ENCODE peak calls at places on chromosomes 6 and 20, in four cellular contexts. Y is K562, Z is GM12878, G is HepG2. O is an unnamed sample.

GRCh38 chr6:28725274-28725809 is 198.4 kb downstream of the TRIM27 start:
- DNase-seq in Y (no peak), Z (no peak), G (no peak), O (no peak)

GRCh38 chr20:23003916-23004315 is 31.2 kb upstream of the SSTR4 start:
- DNase-seq in Y (no peak), Z (no peak), G (no peak), O (no peak)

GRCh38 chr6:56906752-56907151 is 48.2 kb upstream of the BEND6 start:
- DNase-seq in Y (no peak), Z (no peak), G (no peak), O (no peak)

GRCh38 chr6:88612631-88613030 is 350.8 kb downstream of the RNGTT start:
- DNase-seq in Y (no peak), Z (no peak), G (no peak), O (no peak)

GRCh38 chr6:113796040-113796439 is 61.1 kb upstream of the MARCKS start:
- DNase-seq in Y (no peak), Z (no peak), G (no peak), O (no peak)

GRCh38 chr20:51801220-51801991 is 915 bp downstream of the SALL4 start:
- DNase-seq in Y (no peak), Z (no peak), G (no peak), O (peak)

GRCh38 chr6:109512271-109512817 is 29.3 kb upstream of the ZBTB24 start:
- DNase-seq in Y (no peak), Z (no peak), G (no peak), O (no peak)

GRCh38 chr20:51359401-51359800 is 183.1 kb downstream of the NFATC2 start:
- DNase-seq in Y (no peak), Z (no peak), G (no peak), O (no peak)

GRCh38 chr20:51366155-51366886 is 176.2 kb downstream of the NFATC2 start:
- DNase-seq in Y (peak), Z (no peak), G (no peak), O (no peak)

GRCh38 chr6:157224178-157224956 is 99.0 kb downstream of the TMEM242 start:
- DNase-seq in Y (no peak), Z (no peak), G (no peak), O (no peak)

GRCh38 chr6:117555882-117556498 is 46.3 kb downstream of the GOPC start:
- DNase-seq in Y (peak), Z (no peak), G (peak), O (peak)

GRCh38 chr6:8082954-8083858 is 19.0 kb upstream of the BLOC1S5 start:
- DNase-seq in Y (peak), Z (no peak), G (no peak), O (no peak)

GRCh38 chr6:23454090-23454998 is 671.7 kb upstream of the NRSN1 start:
- DNase-seq in Y (no peak), Z (no peak), G (no peak), O (no peak)

GRCh38 chr6:7891098-7891872 is 19.3 kb downstream of the TXNDC5 start:
- DNase-seq in Y (no peak), Z (no peak), G (no peak), O (no peak)

GRCh38 chr6:130858054-130858453 is 30.8 kb downstream of the SMLR1 start:
- DNase-seq in Y (no peak), Z (no peak), G (no peak), O (no peak)

GRCh38 chr6:109790131-109790530 is 99.0 kb downstream of the FIG4 start:
- DNase-seq in Y (no peak), Z (no peak), G (peak), O (no peak)

GRCh38 chr6:133632906-133633305 is 256.0 kb upstream of the TCF21 start:
- DNase-seq in Y (no peak), Z (no peak), G (no peak), O (no peak)

GRCh38 chr20:40218971-40219370 is 470.1 kb downstream of the MAFB start:
- DNase-seq in Y (no peak), Z (no peak), G (no peak), O (no peak)

GRCh38 chr20:1808101-1808500 is 87.1 kb upstream of the SIRPA start:
- DNase-seq in Y (no peak), Z (no peak), G (no peak), O (no peak)

GRCh38 chr6:56652231-56652630 is 9.5 kb upstream of the DST start:
- DNase-seq in Y (no peak), Z (no peak), G (peak), O (no peak)

GRCh38 chr6:41503841-41504525 is 42.2 kb upstream of the FOXP4 start:
- DNase-seq in Y (no peak), Z (no peak), G (peak), O (peak)

GRCh38 chr6:127069659-127070279 is 48.7 kb upstream of the RSPO3 start:
- DNase-seq in Y (peak), Z (no peak), G (peak), O (no peak)

GRCh38 chr6:148935705-148936306 is 189.0 kb downstream of the UST start:
- DNase-seq in Y (no peak), Z (no peak), G (no peak), O (no peak)

GRCh38 chr20:3777726-3778629 is 3.3 kb downstream of the SPEF1 start:
- DNase-seq in Y (no peak), Z (no peak), G (no peak), O (peak)

DNA sequence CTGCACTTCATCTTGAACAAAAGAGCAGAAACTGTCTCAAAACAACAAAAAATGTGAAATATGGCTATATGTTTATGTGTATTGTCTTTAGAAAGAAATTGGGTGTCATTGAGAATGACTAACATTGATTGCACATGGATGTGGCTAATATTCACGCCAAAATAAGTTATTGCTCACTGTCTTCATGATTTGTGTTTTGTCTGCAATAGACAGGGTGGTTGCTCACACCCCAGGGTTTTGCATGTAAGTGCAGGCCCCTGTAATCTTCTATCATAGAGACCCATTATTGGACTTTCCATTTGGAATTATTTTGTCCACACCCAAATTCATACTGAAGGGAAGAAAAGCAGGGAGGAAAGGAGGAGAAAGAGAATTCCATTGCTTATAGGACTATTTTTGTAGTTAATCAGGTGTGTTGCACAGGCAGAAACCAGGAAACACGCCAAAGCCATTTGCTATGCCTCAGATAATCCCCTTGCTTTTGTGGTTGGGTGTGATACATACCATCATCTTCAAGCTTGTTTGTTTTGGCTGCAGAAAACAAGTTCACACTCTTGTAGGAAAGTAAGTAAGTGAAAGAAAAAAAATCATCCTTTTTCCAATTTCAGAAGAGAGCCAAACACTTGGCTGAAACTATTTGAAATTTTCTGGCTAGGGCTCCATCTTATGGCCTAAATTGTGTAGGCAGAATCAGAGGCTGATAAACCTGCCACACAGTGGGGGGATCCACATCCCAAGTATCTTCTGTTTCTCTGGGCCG is 214.1 kb downstream of the COL12A1 start:
- DNase-seq in Y (no peak), Z (no peak), G (no peak), O (no peak)
- TF ChIP-seq TCF7 in Y (no peak), Z (no peak), G (no peak), O (no peak)

GRCh38 chr20:57006411-57007170 is 259.9 kb downstream of the BMP7 start:
- DNase-seq in Y (no peak), Z (peak), G (no peak), O (no peak)
- TF ChIP-seq TCF7 in Y (no peak), Z (no peak), G (no peak), O (no peak)

GRCh38 chr6:140602431-140602836 is 1228.0 kb upstream of the CITED2 start:
- DNase-seq in Y (no peak), Z (no peak), G (no peak), O (no peak)
- TF ChIP-seq TCF7 in Y (no peak), Z (no peak), G (no peak), O (no peak)

DNA sequence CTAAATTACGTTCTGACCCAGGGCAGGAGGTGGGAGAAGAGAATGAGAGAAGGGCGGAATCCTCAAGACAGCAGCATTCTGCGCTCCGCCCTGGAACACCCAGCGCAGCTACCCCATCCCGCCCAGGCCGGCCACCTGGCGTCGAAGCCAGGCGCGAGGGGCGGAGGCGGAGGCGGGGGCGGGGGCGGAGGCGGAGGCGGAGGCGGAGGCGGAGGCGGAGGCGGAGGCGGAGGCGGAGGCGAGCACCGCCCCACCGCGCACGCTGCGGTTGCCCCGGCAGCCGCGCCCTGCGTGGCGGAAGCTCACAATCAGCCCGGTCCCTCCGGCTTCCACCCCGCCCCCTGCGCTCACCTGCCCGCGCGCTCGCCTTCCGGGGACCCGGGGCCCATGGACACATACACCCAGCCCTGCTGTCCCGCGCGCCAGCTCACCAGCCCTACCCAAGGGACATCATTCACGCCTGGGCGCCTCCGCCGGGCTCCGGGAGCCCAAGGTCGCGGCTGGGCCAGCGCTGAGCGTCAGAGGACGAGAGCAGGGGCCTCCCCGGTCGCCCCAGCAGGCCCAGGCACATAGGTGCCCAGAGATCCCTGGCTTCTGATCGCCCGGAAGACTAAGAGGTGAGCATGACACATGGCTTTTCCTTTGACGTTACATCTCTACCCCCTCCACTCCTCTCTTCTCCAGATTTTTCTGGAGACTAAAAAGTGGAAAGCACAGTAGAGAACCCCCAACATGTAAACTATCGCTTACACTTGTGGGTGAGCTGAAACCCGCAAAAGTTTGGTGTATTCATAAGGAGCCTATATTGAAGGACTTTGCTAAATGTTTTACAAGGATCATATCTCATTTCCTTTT is at the start of gene ANKEF1:
- DNase-seq in Y (peak), Z (no peak), G (peak), O (peak)
- TF ChIP-seq TCF7 in Y (no peak), Z (no peak), G (no peak), O (no peak)

GRCh38 chr6:134819858-134820495 is 129.9 kb downstream of the ALDH8A1 start:
- DNase-seq in Y (no peak), Z (no peak), G (no peak), O (no peak)

GRCh38 chr6:134821397-134821796 is 128.5 kb downstream of the ALDH8A1 start:
- DNase-seq in Y (no peak), Z (no peak), G (no peak), O (no peak)

GRCh38 chr6:134823635-134824034 is 126.3 kb downstream of the ALDH8A1 start:
- DNase-seq in Y (no peak), Z (no peak), G (no peak), O (no peak)

GRCh38 chr6:134821914-134822862 is 127.7 kb downstream of the ALDH8A1 start:
- DNase-seq in Y (no peak), Z (no peak), G (no peak), O (no peak)

DNA sequence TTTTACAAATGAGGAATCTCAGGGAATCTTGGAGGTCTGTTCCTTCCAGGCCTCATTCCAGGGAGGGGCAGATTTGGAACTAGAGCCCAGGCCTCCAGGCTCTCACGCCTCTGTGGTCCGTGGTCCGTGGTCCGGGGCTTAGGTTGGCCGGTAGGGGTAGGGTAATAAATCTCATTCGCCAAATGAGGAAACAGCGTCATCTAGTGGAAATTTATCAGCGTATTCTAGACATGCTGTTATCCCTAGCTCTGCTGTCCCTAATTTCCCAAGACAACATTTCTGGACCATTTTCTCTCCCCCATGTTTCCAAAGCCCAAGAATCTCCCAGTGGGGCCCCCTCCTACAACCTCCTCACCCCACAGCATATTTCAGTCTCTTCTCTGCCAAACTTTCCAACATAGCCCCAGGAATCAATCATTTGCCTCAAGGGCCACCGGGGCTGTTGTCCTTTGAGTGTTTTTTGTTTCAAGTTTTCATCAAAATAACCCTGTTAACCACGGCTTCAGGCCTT is 126.9 kb downstream of the ALDH8A1 start:
- DNase-seq in Y (peak), Z (peak), G (peak), O (peak)
- TF ChIP-seq TCF7 in Y (no peak), Z (no peak), G (no peak), O (no peak)

GRCh38 chr6:89954721-89955148 is 60.5 kb downstream of the GJA10 start:
- DNase-seq in Y (no peak), Z (no peak), G (no peak), O (no peak)
- TF ChIP-seq TCF7 in Y (no peak), Z (no peak), G (no peak), O (no peak)

O was measured in WTC11.